ENCODE peak calls at places on chromosome X, in nine cellular contexts. K, M, G, F, T, Y, D, P and E are unnamed samples.

GRCh38 chrX:147891886-147892285 is 19.8 kb upstream of the FMR1 start:
- DNase-seq in G (no peak), F (no peak), D (no peak), M (no peak), Y (peak; percentile 22), P (no peak), T (no peak), K (no peak), E (no peak)

GRCh38 chrX:110021180-110022022 is 18.5 kb downstream of the TMEM164 start:
- DNase-seq in K (no peak), T (no peak), F (no peak), M (no peak), G (no peak), Y (peak; percentile 55), P (no peak), D (no peak), E (no peak)

GRCh38 chrX:103792916-103793540 is 16.4 kb downstream of the PLP1 start:
- DNase-seq in D (no peak), K (no peak), F (no peak), M (no peak), P (peak; percentile 60), T (no peak), Y (peak; percentile 81), G (peak; percentile 82), E (no peak)

GRCh38 chrX:2831471-2832228 is 2.9 kb downstream of the GYG2 start:
- DNase-seq in Y (no peak), K (no peak), M (no peak), T (no peak), P (no peak), D (no peak), G (no peak), F (no peak), E (no peak)

GRCh38 chrX:154804957-154805695 is at the start of gene MPP1:
- DNase-seq in D (peak; percentile 83), G (peak; percentile 86), Y (peak; percentile 85), K (no peak), P (peak; percentile 43), T (peak; percentile 60), F (no peak), M (peak; percentile 32), E (peak; percentile 90)

GRCh38 chrX:149572743-149573142 is 14.5 kb downstream of the MAGEA9B start:
- DNase-seq in T (no peak), G (no peak), K (no peak), D (no peak), P (no peak), Y (no peak), F (no peak), M (no peak), E (no peak)

GRCh38 chrX:16946971-16947562 is 609 bp downstream of the REPS2 start:
- DNase-seq in F (no peak), P (no peak), K (no peak), Y (no peak), G (no peak), D (peak; percentile 35), M (no peak), T (no peak), E (peak; percentile 31)

GRCh38 chrX:12973561-12974216 is 1.2 kb upstream of the TMSB4X start:
- DNase-seq in G (no peak), K (no peak), P (no peak), T (no peak), F (no peak), M (no peak), Y (no peak), D (no peak), E (no peak)

GRCh38 chrX:82961129-82961528 is 547.0 kb upstream of the POU3F4 start:
- DNase-seq in Y (no peak), D (no peak), T (no peak), G (peak; percentile 26), M (peak; percentile 23), F (no peak), P (no peak), K (no peak), E (no peak)

GRCh38 chrX:105882581-105883275 is 60.4 kb downstream of the NRK start:
- DNase-seq in F (no peak), M (no peak), Y (peak; percentile 83), K (no peak), P (no peak), T (no peak), D (no peak), G (no peak), E (no peak)

GRCh38 chrX:19440713-19441112 is 74.6 kb downstream of the MAP3K15 start:
- DNase-seq in K (no peak), Y (peak; percentile 82), P (peak; percentile 28), F (no peak), G (peak; percentile 13), M (no peak), D (no peak), T (no peak), E (no peak)

GRCh38 chrX:139759637-139760036 is 51.7 kb upstream of the MCF2 start:
- DNase-seq in M (no peak), Y (peak; percentile 39), K (no peak), T (no peak), G (peak; percentile 56), F (no peak), P (no peak), D (peak; percentile 5), E (no peak)

GRCh38 chrX:53087378-53087777 is 5.2 kb downstream of the TSPYL2 start:
- DNase-seq in T (no peak), F (no peak), Y (no peak), P (no peak), D (no peak), G (no peak), K (no peak), M (no peak), E (no peak)

GRCh38 chrX:134186362-134187121 is 50.4 kb upstream of the CCDC160 start:
- DNase-seq in F (no peak), T (no peak), M (no peak), Y (no peak), D (no peak), K (no peak), G (peak; percentile 60), P (no peak), E (peak; percentile 6)

GRCh38 chrX:149021164-149021563 is 483.9 kb downstream of the IDS start:
- DNase-seq in F (no peak), G (no peak), Y (no peak), M (no peak), D (no peak), T (no peak), K (no peak), P (no peak), E (no peak)

GRCh38 chrX:34893741-34894140 is 48.9 kb upstream of the FAM47B start:
- DNase-seq in F (no peak), G (peak; percentile 48), D (no peak), Y (no peak), K (no peak), M (no peak), P (no peak), T (no peak), E (no peak)

GRCh38 chrX:65924938-65925507 is 114.9 kb downstream of the VSIG4 start:
- DNase-seq in Y (no peak), F (no peak), T (no peak), D (no peak), K (no peak), P (no peak), M (no peak), G (peak; percentile 30), E (no peak)

GRCh38 chrX:136157187-136157586 is 9.9 kb downstream of the FHL1 start:
- DNase-seq in P (no peak), M (no peak), Y (no peak), F (no peak), G (no peak), D (no peak), K (no peak), T (no peak), E (peak; percentile 19)

GRCh38 chrX:10208281-10208856 is 51.6 kb downstream of the CLCN4 start:
- DNase-seq in K (no peak), D (no peak), F (no peak), Y (no peak), M (no peak), T (no peak), P (no peak), G (no peak), E (no peak)

GRCh38 chrX:23332101-23332887 is 2.4 kb upstream of the PTCHD1 start:
- DNase-seq in M (no peak), F (no peak), D (peak; percentile 36), G (no peak), Y (no peak), P (no peak), T (no peak), K (no peak), E (peak; percentile 17)

GRCh38 chrX:101736651-101737050 is 77.0 kb upstream of the ARMCX2 start:
- DNase-seq in Y (no peak), G (no peak), P (no peak), M (no peak), D (no peak), K (no peak), F (no peak), T (no peak), E (no peak)

GRCh38 chrX:64204252-64204651 is 1.3 kb downstream of the AMER1 start:
- DNase-seq in F (no peak), Y (peak; percentile 3), D (peak; percentile 19), G (no peak), M (no peak), K (no peak), T (no peak), P (no peak), E (no peak)

GRCh38 chrX:41621236-41621651 is 67.5 kb upstream of the GPR34 start:
- DNase-seq in F (no peak), Y (peak; percentile 52), P (no peak), D (no peak), K (no peak), G (peak; percentile 27), M (no peak), T (no peak), E (no peak)

GRCh38 chrX:129653985-129654651 is 638 bp downstream of the APLN start:
- DNase-seq in K (no peak), F (no peak), Y (no peak), T (no peak), P (no peak), G (peak; percentile 35), D (peak; percentile 16), M (no peak), E (peak; percentile 44)

GRCh38 chrX:69231903-69232302 is 66.7 kb upstream of the PJA1 start:
- DNase-seq in Y (no peak), G (peak; percentile 32), D (no peak), T (no peak), K (no peak), M (no peak), P (peak; percentile 6), F (no peak), E (no peak)

GRCh38 chrX:40143001-40143400 is 45.2 kb upstream of the BCOR start:
- DNase-seq in M (no peak), G (no peak), Y (no peak), T (no peak), F (no peak), D (no peak), K (no peak), P (no peak), E (no peak)

GRCh38 chrX:2385224-2385623 is 115.6 kb downstream of the DHRSX start:
- DNase-seq in F (no peak), K (no peak), P (peak; percentile 58), D (no peak), M (peak; percentile 69), G (peak; percentile 22), T (no peak), Y (peak; percentile 77), E (no peak)

GRCh38 chrX:111410451-111410850 is 1.5 kb downstream of the DCX start:
- DNase-seq in T (no peak), K (no peak), P (no peak), Y (no peak), G (no peak), D (no peak), M (no peak), F (no peak), E (no peak)

GRCh38 chrX:37434362-37434761 is 85.2 kb downstream of the PRRG1 start:
- DNase-seq in F (no peak), M (no peak), G (peak; percentile 4), Y (no peak), T (no peak), P (no peak), D (no peak), K (no peak), E (no peak)

GRCh38 chrX:82451725-82452124 is 1056.4 kb upstream of the POU3F4 start:
- DNase-seq in G (no peak), K (no peak), T (no peak), Y (no peak), P (no peak), D (no peak), M (no peak), F (no peak), E (no peak)